ENCODE peak calls at places on chromosomes 2 and 18, in nine cellular contexts. Q is ovary; I is CD8-positive, alpha-beta T cell; E is MM.1S; F is A549; W is WTC11; N is bronchial epithelial cell; J is heart left ventricle; L is mesothelial cell of epicardium. Z is an unnamed sample.

GRCh38 chr2:71703981-71704545 is 250.7 kb downstream of the DYSF start:
- DNase-seq in E (no peak), L (no peak), I (no peak), W (no peak), J (peak), Q (no peak), F (no peak), N (no peak), Z (no peak)

GRCh38 chr2:239926587-239927234 is 98.4 kb downstream of the NDUFA10 start:
- DNase-seq in Q (no peak), J (no peak), F (peak), I (no peak), N (no peak), L (no peak), E (no peak), W (no peak), Z (no peak)

GRCh38 chr2:85717308-85718005 is 23.3 kb downstream of the GNLY start:
- DNase-seq in W (no peak), N (no peak), L (no peak), Q (no peak), F (no peak), E (no peak), J (no peak), I (no peak), Z (no peak)

GRCh38 chr2:156541229-156541628 is 105.0 kb downstream of the GPD2 start:
- DNase-seq in W (no peak), N (no peak), E (no peak), J (no peak), L (no peak), Q (no peak), I (no peak), F (no peak), Z (no peak)

GRCh38 chr2:190379249-190379964 is 28.7 kb upstream of the MFSD6 start:
- DNase-seq in I (no peak), Q (no peak), F (peak), L (no peak), J (no peak), W (no peak), E (no peak), N (peak), Z (no peak)

GRCh38 chr2:95359035-95359434 is 43.5 kb upstream of the FAHD2A start:
- DNase-seq in J (no peak), I (no peak), N (peak), F (no peak), Q (no peak), L (no peak), E (no peak), W (no peak), Z (no peak)

GRCh38 chr2:106596844-106597243 is 109.7 kb downstream of the CD8B2 start:
- DNase-seq in W (no peak), Q (no peak), E (no peak), J (no peak), L (no peak), N (peak), I (no peak), F (peak), Z (no peak)

GRCh38 chr2:120912101-120912985 is 176.7 kb downstream of the GLI2 start:
- DNase-seq in Q (peak), L (no peak), F (peak), J (peak), E (no peak), I (no peak), N (peak), W (no peak), Z (no peak)

GRCh38 chr18:48356909-48357631 is 52.1 kb downstream of the ZBTB7C start:
- DNase-seq in W (no peak), E (no peak), Q (no peak), F (no peak), J (no peak), N (peak), L (no peak), I (no peak), Z (no peak)

GRCh38 chr2:12005886-12006681 is 259.7 kb downstream of the LPIN1 start:
- DNase-seq in W (no peak), L (no peak), E (peak), I (peak), J (no peak), F (no peak), N (peak), Q (peak), Z (no peak)

GRCh38 chr2:201813996-201814845 is 7.9 kb downstream of the CDK15 start:
- DNase-seq in W (no peak), J (no peak), I (no peak), L (no peak), N (no peak), Q (no peak), E (no peak), F (no peak), Z (no peak)

GRCh38 chr2:21331625-21332370 is 208.0 kb downstream of the TDRD15 start:
- DNase-seq in N (no peak), J (no peak), L (no peak), W (no peak), I (no peak), E (no peak), Q (no peak), F (no peak), Z (no peak)

GRCh38 chr2:109141006-109141600 is 12.1 kb downstream of the SH3RF3 start:
- DNase-seq in Q (no peak), N (no peak), L (no peak), W (no peak), F (no peak), J (no peak), I (no peak), E (no peak), Z (no peak)

GRCh38 chr2:109143214-109144187 is 14.5 kb downstream of the SH3RF3 start:
- DNase-seq in Q (no peak), E (peak), F (no peak), W (no peak), I (peak), J (no peak), L (no peak), N (no peak), Z (no peak)

GRCh38 chr2:109139844-109140396 is 10.9 kb downstream of the SH3RF3 start:
- DNase-seq in E (no peak), F (no peak), Q (no peak), W (no peak), I (no peak), J (no peak), N (no peak), L (no peak), Z (no peak)

GRCh38 chr2:109142416-109143210 is 13.6 kb downstream of the SH3RF3 start:
- DNase-seq in E (no peak), Q (no peak), L (no peak), W (no peak), N (no peak), J (no peak), I (no peak), F (no peak), Z (no peak)

DNA sequence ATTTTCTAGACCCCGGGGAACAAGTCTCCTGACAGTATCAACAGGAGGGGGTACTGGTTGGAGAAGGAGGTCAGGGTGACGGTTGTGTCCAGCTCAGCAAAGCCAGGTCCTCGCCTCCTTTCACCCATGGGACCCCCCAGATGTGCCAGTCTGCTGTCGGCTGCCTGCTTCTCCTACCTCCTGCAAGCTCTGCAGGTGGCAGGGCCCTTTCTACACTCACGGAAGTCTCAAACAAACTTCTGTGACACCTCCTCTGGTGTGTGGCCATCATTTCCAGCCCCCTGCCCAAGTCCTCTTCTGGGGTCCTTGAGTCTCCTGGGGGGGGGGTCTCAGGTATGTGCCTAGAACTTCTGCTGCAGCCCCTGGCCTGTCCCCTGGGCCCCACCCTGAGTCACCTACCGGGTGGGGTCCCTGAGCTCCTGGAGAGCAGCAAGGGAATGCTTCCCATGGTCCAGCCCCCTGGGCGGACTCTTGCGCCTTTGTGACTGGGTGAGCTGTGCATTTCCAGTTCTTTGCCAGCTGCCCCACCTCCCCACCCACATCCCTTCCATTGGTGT is 12.8 kb downstream of the SH3RF3 start:
- DNase-seq in L (no peak), W (no peak), J (no peak), E (no peak), I (no peak), F (no peak), Q (no peak), N (no peak), Z (no peak)
- TF ChIP-seq CTCF in L (no peak), W (no peak), J (no peak), E (no peak), I (no peak), F (no peak), Q (no peak), N (no peak), Z (no peak)

GRCh38 chr2:241257419-241258032 is 57.9 kb downstream of the HDLBP start:
- DNase-seq in W (no peak), N (no peak), E (no peak), I (no peak), J (no peak), Q (no peak), L (no peak), F (no peak), Z (no peak)
- TF ChIP-seq CTCF in W (no peak), N (no peak), E (no peak), I (peak), J (no peak), Q (no peak), L (no peak), F (peak), Z (no peak)

DNA sequence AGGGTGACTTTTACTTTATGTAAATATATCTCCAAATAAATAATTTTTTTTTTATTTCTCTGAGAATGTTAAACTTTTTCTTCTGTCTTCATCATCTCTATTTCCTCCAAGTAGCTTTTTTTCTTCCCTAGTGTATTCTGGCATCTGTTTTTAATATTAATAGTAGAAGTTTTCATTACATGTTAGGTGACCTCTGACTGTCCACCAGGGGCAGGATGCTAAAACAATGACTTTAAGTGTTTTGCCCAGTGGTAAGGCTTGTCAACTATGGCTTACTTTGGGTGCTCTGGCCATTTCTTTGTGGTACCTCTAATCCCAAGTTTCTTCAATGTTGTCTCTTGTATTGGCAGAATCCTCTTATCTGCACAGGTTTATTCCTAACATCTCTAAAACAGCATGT is 127.1 kb downstream of the SRBD1 start:
- DNase-seq in Q (no peak), F (peak), W (no peak), J (no peak), I (no peak), E (no peak), N (no peak), L (no peak), Z (no peak)
- TF ChIP-seq CTCF in Q (no peak), F (peak), W (no peak), J (no peak), I (no peak), E (peak), N (no peak), L (no peak), Z (peak)

GRCh38 chr18:79788096-79789085 is 9.3 kb upstream of the KCNG2 start:
- DNase-seq in J (peak), W (peak), F (no peak), Q (no peak), L (no peak), I (no peak), N (no peak), E (no peak), Z (peak)
- TF ChIP-seq CTCF in J (no peak), W (peak), F (no peak), Q (no peak), L (peak), I (no peak), N (no peak), E (no peak), Z (peak)

DNA sequence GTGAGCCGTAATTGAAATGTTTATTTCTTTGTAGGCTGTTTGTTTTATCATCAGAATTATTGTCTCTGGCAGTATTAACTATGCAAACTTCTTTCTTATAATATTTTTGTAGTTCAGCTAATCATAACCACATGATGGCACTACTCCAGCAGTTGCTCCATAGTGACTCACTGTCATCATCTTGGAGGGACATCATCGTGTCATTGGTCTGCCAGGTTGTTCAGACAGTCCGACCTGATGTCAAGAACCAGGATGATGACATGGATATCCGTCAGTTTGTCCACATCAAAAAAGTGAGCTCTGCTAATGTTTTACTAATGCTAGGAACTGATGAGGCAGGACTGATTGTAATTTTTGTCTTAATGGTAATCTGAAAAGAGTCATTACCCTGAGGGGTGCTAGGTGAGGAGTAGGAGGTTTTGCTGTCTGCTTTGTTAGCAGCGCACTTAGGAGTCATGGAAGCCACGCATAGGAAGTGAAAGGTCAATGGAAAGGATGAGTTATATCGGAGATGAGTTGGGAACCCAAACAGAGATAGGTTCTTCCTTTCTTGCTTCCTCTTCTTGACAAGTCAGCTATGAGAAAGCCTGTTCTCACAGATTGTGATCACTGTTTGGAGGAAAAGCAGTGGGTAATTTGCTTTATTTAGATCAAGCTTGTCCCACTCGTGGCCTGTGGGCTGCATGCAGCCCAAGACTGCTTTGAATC is 49.2 kb downstream of the PIKFYVE start:
- DNase-seq in I (no peak), L (no peak), Q (no peak), E (no peak), J (no peak), N (peak), F (peak), W (no peak), Z (no peak)
- TF ChIP-seq CTCF in I (no peak), L (no peak), Q (no peak), E (no peak), J (no peak), N (no peak), F (no peak), W (no peak), Z (no peak)

DNA sequence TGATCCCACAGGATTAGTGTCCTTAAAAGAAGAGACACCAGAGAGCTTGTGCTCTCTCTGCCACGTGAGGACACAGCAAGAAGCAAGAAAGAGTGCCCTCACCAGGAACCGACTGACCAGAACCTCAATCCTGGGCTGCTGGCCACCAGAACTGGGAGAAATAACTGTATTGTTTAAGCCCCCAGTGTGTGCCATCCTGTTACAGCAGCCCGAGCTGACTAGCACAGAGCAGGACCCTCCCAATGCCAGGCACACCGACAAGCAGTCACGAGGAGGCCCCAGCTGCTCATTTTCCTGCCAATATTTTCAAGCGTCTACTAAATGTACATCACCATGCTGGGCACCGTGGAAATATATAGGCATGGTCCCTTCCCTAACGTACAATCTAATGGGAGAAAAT is 17.1 kb downstream of the FAM178B start:
- DNase-seq in N (no peak), W (no peak), J (no peak), F (no peak), L (no peak), Q (no peak), E (no peak), I (no peak), Z (no peak)
- TF ChIP-seq CTCF in N (no peak), W (no peak), J (no peak), F (no peak), L (no peak), Q (no peak), E (no peak), I (no peak), Z (no peak)

GRCh38 chr18:78984941-78985784 is 5.5 kb downstream of the SALL3 start:
- DNase-seq in F (peak), E (no peak), Q (no peak), I (no peak), L (no peak), N (peak), J (no peak), W (peak), Z (peak)
- TF ChIP-seq CTCF in F (no peak), E (peak), Q (no peak), I (no peak), L (no peak), N (peak), J (no peak), W (no peak), Z (no peak)

DNA sequence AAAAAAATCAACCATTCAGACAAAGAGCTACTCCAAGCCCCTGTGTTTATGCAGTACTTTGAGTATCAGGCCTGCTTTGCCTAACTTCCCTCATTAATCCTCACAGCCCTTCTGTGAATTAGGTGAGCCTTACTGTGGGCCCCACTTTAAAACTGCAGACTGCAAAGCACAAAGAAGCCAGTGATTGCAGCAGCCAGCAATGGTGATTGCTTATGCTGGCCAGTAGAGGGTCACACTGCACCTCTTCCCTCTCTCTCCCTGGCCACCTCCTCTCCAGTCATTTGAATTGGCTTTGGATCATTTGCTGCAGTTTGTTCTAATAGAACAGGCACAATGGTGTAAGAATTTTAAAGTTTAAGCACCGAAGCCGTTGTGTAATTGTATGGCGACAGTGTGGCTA is 229.9 kb downstream of the AGPS start:
- DNase-seq in E (no peak), F (no peak), W (peak), J (no peak), L (no peak), I (no peak), Q (peak), N (no peak), Z (no peak)
- TF ChIP-seq CTCF in E (no peak), F (no peak), W (no peak), J (no peak), L (peak), I (no peak), Q (no peak), N (no peak), Z (no peak)

GRCh38 chr2:37984589-37984988 is 59.5 kb downstream of the RMDN2 start:
- DNase-seq in Q (no peak), W (no peak), J (no peak), N (peak), E (no peak), L (no peak), I (no peak), F (peak), Z (no peak)
- TF ChIP-seq CTCF in Q (no peak), W (no peak), J (no peak), N (no peak), E (no peak), L (no peak), I (no peak), F (peak), Z (no peak)

GRCh38 chr2:127643698-127644660 is 2.0 kb upstream of the GPR17 start:
- DNase-seq in J (no peak), E (no peak), W (no peak), I (no peak), Q (no peak), F (no peak), L (no peak), N (no peak), Z (no peak)
- TF ChIP-seq CTCF in J (no peak), E (no peak), W (no peak), I (no peak), Q (no peak), F (no peak), L (no peak), N (no peak), Z (no peak)

Z was measured in endothelial cell.